ENCODE peak calls at places on chromosomes 16 and 17, in seven cellular contexts. E is stimulated activated CD4-positive, alpha-beta T cell treated with anti-CD3 and anti-CD28 coated beads, Interleukin-1b, Interleukin-23, amount 100 ng/mL, for 4 hours; U is neural crest cell; R is progenitor cell of endocrine pancreas; T is ELR; K is pulmonary artery endothelial cell; A is stimulated activated CD8-positive, alpha-beta memory T cell treated with anti-CD3 and anti-CD28 coated beads, Interleukin-2, amount 100 ng/mL, for 48 hours. W is an unnamed sample.

GRCh38 chr17:6323626-6324356 is 111.1 kb downstream of the AIPL1 start:
- DNase-seq in U (no peak), T (peak), A (no peak), R (no peak), K (no peak), E (no peak), W (no peak)

GRCh38 chr16:5056347-5056746 is 9.4 kb downstream of the C16orf89 start:
- DNase-seq in E (peak), T (peak), K (no peak), A (peak), R (no peak), U (peak), W (peak)

GRCh38 chr16:56800355-56800754 is 64.7 kb upstream of the SLC12A3 start:
- DNase-seq in U (no peak), E (no peak), A (no peak), R (no peak), K (no peak), T (no peak), W (peak)

GRCh38 chr17:44394833-44395232 is 5.4 kb upstream of the ITGA2B start:
- DNase-seq in K (no peak), U (no peak), R (no peak), E (no peak), T (no peak), A (no peak), W (no peak)

GRCh38 chr17:31696184-31696602 is 162.9 kb downstream of the COPRS start:
- DNase-seq in E (no peak), U (peak), T (peak), A (no peak), K (no peak), R (peak), W (peak)

GRCh38 chr16:84983308-84983707 is 28.0 kb downstream of the ZDHHC7 start:
- DNase-seq in K (no peak), E (no peak), U (no peak), A (no peak), R (no peak), T (no peak), W (no peak)

GRCh38 chr17:66459811-66460270 is 157.4 kb downstream of the PRKCA start:
- DNase-seq in K (peak), R (no peak), E (no peak), U (no peak), A (no peak), T (peak), W (no peak)

GRCh38 chr16:55444754-55445485 is 34.1 kb upstream of the MMP2 start:
- DNase-seq in R (no peak), T (no peak), U (no peak), E (no peak), K (no peak), A (no peak), W (no peak)

GRCh38 chr17:5854871-5855554 is 215.2 kb upstream of the WSCD1 start:
- DNase-seq in A (no peak), E (no peak), T (no peak), U (no peak), K (no peak), R (no peak), W (no peak)

GRCh38 chr17:71801301-71801700 is 319.5 kb upstream of the SOX9 start:
- DNase-seq in T (no peak), R (no peak), E (no peak), A (no peak), U (no peak), K (no peak), W (peak)

GRCh38 chr17:57362797-57363556 is 106.7 kb downstream of the MSI2 start:
- DNase-seq in R (no peak), T (no peak), U (no peak), K (no peak), E (no peak), A (no peak), W (no peak)